ENCODE peak calls at places on chromosomes 12 and 14, in four cellular contexts. S is T-helper 17 cell, G is T follicular helper cell, H is astrocyte of the spinal cord. O is an unnamed sample.

GRCh38 chr14:70665448-70666363 is 24.0 kb downstream of the TTC9 start:
- DNase-seq in S (no peak), G (no peak), H (no peak), O (no peak)

GRCh38 chr14:74792249-74793039 is 29.3 kb downstream of the YLPM1 start:
- DNase-seq in S (no peak), G (no peak), H (no peak), O (no peak)

GRCh38 chr14:31106768-31107167 is 80.6 kb upstream of the STRN3 start:
- DNase-seq in S (no peak), G (no peak), H (peak), O (no peak)

GRCh38 chr12:57147641-57147944 is 174 bp upstream of the LRP1-AS start:
- DNase-seq in S (no peak), G (no peak), H (peak), O (no peak)

GRCh38 chr12:123897221-123897620 is 75.4 kb downstream of the CCDC92 start:
- DNase-seq in S (no peak), G (no peak), H (peak), O (no peak)

GRCh38 chr12:54472494-54473262 is 724 bp downstream of the GTSF1 start:
- DNase-seq in S (no peak), G (no peak), H (no peak), O (no peak)

GRCh38 chr12:132243596-132244289 is 85.6 kb downstream of the GALNT9 start:
- DNase-seq in S (no peak), G (no peak), H (no peak), O (no peak)

GRCh38 chr14:105939810-105940508 is 413.6 kb downstream of the TMEM121 start:
- DNase-seq in S (no peak), G (no peak), H (no peak), O (no peak)

GRCh38 chr14:100825691-100826331 is at the start of gene MEG3:
- DNase-seq in S (no peak), G (no peak), H (peak), O (no peak)

GRCh38 chr14:86790408-86791364 is 1202.3 kb downstream of the GALC start:
- DNase-seq in S (no peak), G (no peak), H (no peak), O (no peak)